ENCODE peak calls at places on chromosomes 4 and X, in nine cellular contexts. J is breast epithelium, L is sigmoid colon, G is Peyer's patch, E is A549, R is spleen, C is uterus, F is GM12878, H is H1. D is an unnamed sample.

GRCh38 chr4:54067163-54067562 is 2.8 kb upstream of the CHIC2 start:
- DNase-seq in J (peak), L (peak), G (peak), E (peak), R (no peak), C (peak), F (no peak), H (no peak), D (peak)

GRCh38 chr4:112075129-112075753 is 70.0 kb upstream of the FAM241A start:
- DNase-seq in J (no peak), L (no peak), G (peak), E (peak), R (no peak), C (no peak), F (no peak), H (no peak), D (peak)

GRCh38 chr4:2742081-2742822 is 13.9 kb downstream of the TNIP2 start:
- DNase-seq in J (no peak), L (no peak), G (no peak), E (no peak), R (no peak), C (no peak), F (no peak), H (no peak), D (no peak)

GRCh38 chr4:145132521-145133098 is 34.5 kb downstream of the ABCE1 start:
- DNase-seq in J (no peak), L (no peak), G (no peak), E (no peak), R (no peak), C (no peak), F (peak), H (no peak), D (no peak)

GRCh38 chr4:81084029-81084428 is 53.5 kb downstream of the BMP3 start:
- DNase-seq in J (no peak), L (no peak), G (no peak), E (peak), R (no peak), C (no peak), F (no peak), H (no peak), D (no peak)

GRCh38 chr4:169251291-169252235 is 19.2 kb downstream of the SH3RF1 start:
- DNase-seq in J (no peak), L (no peak), G (peak), E (peak), R (no peak), C (no peak), F (no peak), H (no peak), D (no peak)

GRCh38 chr4:62970846-62971245 is 1438.4 kb downstream of the TECRL start:
- DNase-seq in J (no peak), L (no peak), G (no peak), E (no peak), R (no peak), C (no peak), F (no peak), H (no peak), D (no peak)

GRCh38 chr4:62670509-62670908 is 1470.4 kb downstream of the ADGRL3 start:
- DNase-seq in J (no peak), L (no peak), G (no peak), E (no peak), R (no peak), C (no peak), F (no peak), H (no peak), D (no peak)

GRCh38 chr4:159105761-159106243 is 2.9 kb downstream of the RAPGEF2 start:
- DNase-seq in J (no peak), L (no peak), G (no peak), E (no peak), R (no peak), C (no peak), F (peak), H (no peak), D (peak)

GRCh38 chrX:131762802-131763234 is 218.9 kb downstream of the OR13H1 start:
- DNase-seq in J (peak), L (peak), G (peak), E (peak), R (no peak), C (peak), F (peak), H (no peak), D (no peak)

GRCh38 chrX:47650164-47651042 is at the start of gene ELK1:
- DNase-seq in J (peak), L (peak), G (peak), E (peak), R (peak), C (peak), F (peak), H (peak), D (peak)
- TF ChIP-seq POLR2A in J (peak), L (peak), G (peak), E (peak), R (no peak), C (peak), F (peak), H (no peak), D (peak)

GRCh38 chr4:120922390-120923200 is at the start of gene PRDM5:
- DNase-seq in J (peak), L (peak), G (peak), E (peak), R (peak), C (peak), F (no peak), H (peak), D (peak)
- TF ChIP-seq POLR2A in J (no peak), L (no peak), G (no peak), E (no peak), R (no peak), C (peak), F (no peak), H (peak), D (no peak)

GRCh38 chrX:1884446-1884845 is 269.6 kb downstream of the ASMT start:
- DNase-seq in J (no peak), L (no peak), G (no peak), E (no peak), R (no peak), C (no peak), F (no peak), H (no peak), D (no peak)
- TF ChIP-seq POLR2A in J (no peak), L (no peak), G (no peak), E (no peak), R (no peak), C (no peak), F (no peak), H (no peak), D (no peak)

DNA sequence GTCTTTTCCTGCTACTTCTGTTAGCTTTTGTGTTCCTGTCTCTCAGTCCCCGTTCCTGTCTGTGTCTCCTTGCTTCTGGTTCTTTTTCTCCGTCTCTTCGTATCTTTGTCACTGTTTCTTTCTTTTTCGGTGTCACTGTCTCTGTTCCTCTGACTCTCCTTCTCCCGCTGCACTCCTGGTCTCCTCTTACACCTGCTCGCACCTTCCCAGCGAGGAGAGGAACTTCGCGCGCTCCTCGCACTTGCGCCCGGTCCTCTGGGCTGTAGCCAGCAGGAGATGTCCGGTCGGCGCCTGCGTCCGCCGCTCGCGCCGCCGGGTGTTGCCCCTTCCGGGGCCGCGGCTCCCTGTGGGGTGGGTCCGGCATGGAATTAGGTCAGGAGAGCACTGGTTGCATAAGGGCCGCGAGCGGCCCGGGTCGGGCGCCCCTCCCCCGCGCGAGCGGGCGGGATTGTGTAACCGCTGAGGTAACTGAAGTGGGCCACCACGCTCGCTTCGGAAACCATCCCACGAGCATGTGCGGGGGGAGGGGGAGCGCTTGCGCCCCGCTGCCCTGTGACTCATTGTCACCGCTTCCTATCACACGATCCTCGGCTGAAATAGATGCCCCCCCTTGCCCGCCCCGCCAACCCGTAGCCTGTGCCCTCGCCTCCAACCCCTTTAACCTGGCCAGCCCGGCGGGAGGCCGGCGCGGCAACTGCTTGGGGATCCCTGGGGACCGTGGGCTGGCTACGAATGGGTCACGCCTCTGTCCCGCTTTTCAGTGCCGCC is 1.6 kb downstream of the LONRF3 start:
- DNase-seq in J (peak), L (peak), G (peak), E (peak), R (peak), C (peak), F (no peak), H (no peak), D (no peak)
- TF ChIP-seq POLR2A in J (no peak), L (no peak), G (no peak), E (no peak), R (no peak), C (peak), F (no peak), H (no peak), D (no peak)

GRCh38 chrX:86047174-86047991 is at the start of gene CHM:
- DNase-seq in J (peak), L (peak), G (peak), E (peak), R (peak), C (peak), F (peak), H (no peak), D (no peak)
- TF ChIP-seq POLR2A in J (no peak), L (no peak), G (peak), E (peak), R (no peak), C (peak), F (peak), H (peak), D (peak)

D was measured in erythroblast.